ENCODE peak calls at places on chromosomes 4 and X, in six cellular contexts. U is spleen, G is fibroblast of lung, K is GM23338, T is HCT116, Y is uterus. Z is an unnamed sample. For H3K36me3, the result is how much of the 10 kb centered on the place peaks cover.

GRCh38 chrX:145821291-145821897 is 3.8 kb downstream of the SLITRK2 start:
- DNase-seq in U (no peak), T (no peak), G (no peak), K (peak), Y (no peak), Z (no peak)

GRCh38 chrX:40009462-40009851 is 88.3 kb downstream of the BCOR start:
- DNase-seq in T (no peak), U (no peak), G (no peak), K (peak), Y (no peak), Z (no peak)

GRCh38 chr4:82784615-82785247 is 13.9 kb downstream of the SCD5 start:
- DNase-seq in U (no peak), K (no peak), Y (no peak), G (peak), T (no peak), Z (peak)

GRCh38 chrX:43655961-43656494 is at the start of gene MAOA:
- DNase-seq in T (no peak), K (peak), Y (peak), G (no peak), U (peak), Z (no peak)

GRCh38 chr4:106421441-106422296 is 53.1 kb upstream of the GIMD1 start:
- DNase-seq in T (no peak), Y (no peak), G (peak), K (peak), U (no peak), Z (no peak)

GRCh38 chr4:38382492-38382891 is 281.5 kb upstream of the KLF3 start:
- DNase-seq in U (no peak), Y (no peak), T (no peak), K (no peak), G (no peak), Z (no peak)

GRCh38 chr4:176920694-176921093 is 128.0 kb upstream of the VEGFC start:
- DNase-seq in Y (no peak), T (no peak), K (no peak), G (peak), U (no peak), Z (peak)

GRCh38 chr4:101039367-101039766 is 308.0 kb downstream of the PPP3CA start:
- DNase-seq in T (peak), Y (no peak), U (no peak), K (no peak), G (no peak), Z (no peak)

GRCh38 chrX:130523460-130524394 is 121.9 kb downstream of the RBMX2 start:
- DNase-seq in Y (peak), G (peak), T (no peak), K (peak), U (no peak), Z (no peak)

GRCh38 chr4:80492761-80493160 is 157.2 kb downstream of the CFAP299 start:
- DNase-seq in G (no peak), T (no peak), K (no peak), U (no peak), Y (no peak), Z (no peak)

GRCh38 chr4:33948921-33949320 is 2295.4 kb downstream of the ARAP2 start:
- DNase-seq in T (no peak), K (no peak), G (no peak), Y (no peak), U (no peak), Z (no peak)

GRCh38 chr4:39655866-39656265 is 17.2 kb upstream of the SMIM14 start:
- DNase-seq in U (no peak), K (no peak), T (no peak), Y (peak), G (no peak), Z (no peak)

GRCh38 chr4:78057600-78058560 is 757 bp downstream of the FRAS1 start:
- DNase-seq in Y (peak), T (no peak), G (peak), K (peak), U (peak), Z (peak)

GRCh38 chr4:188127157-188127874 is 11.9 kb upstream of the TRIML1 start:
- DNase-seq in G (peak), K (no peak), T (peak), U (no peak), Y (no peak), Z (peak)

GRCh38 chr4:763191-763810 is 57.7 kb downstream of the PCGF3 start:
- DNase-seq in Y (no peak), K (no peak), U (no peak), G (no peak), T (no peak), Z (no peak)

GRCh38 chr4:72394264-72394663 is 174.8 kb downstream of the ADAMTS3 start:
- DNase-seq in Y (no peak), G (peak), T (no peak), K (no peak), U (no peak), Z (no peak)

GRCh38 chr4:182885022-182885737 is 32.0 kb downstream of the DCTD start:
- DNase-seq in U (no peak), T (no peak), Y (no peak), G (peak), K (no peak), Z (no peak)

GRCh38 chr4:124334119-124334518 is 378.4 kb downstream of the ANKRD50 start:
- DNase-seq in T (peak), Y (no peak), G (peak), K (peak), U (no peak), Z (peak)

GRCh38 chr4:154433543-154433942 is 58.1 kb downstream of the DCHS2 start:
- DNase-seq in Y (no peak), K (no peak), T (no peak), U (no peak), G (no peak), Z (no peak)

GRCh38 chr4:105674011-105674410 is 34.5 kb downstream of the INTS12 start:
- DNase-seq in K (no peak), T (no peak), G (no peak), U (no peak), Y (no peak), Z (no peak)

GRCh38 chrX:107672955-107673378 is 44.7 kb downstream of the PRPS1 start:
- DNase-seq in T (peak), U (peak), G (peak), Y (peak), K (peak), Z (peak)

GRCh38 chr4:188986271-188986689 is 847.0 kb downstream of the TRIML1 start:
- DNase-seq in T (no peak), U (no peak), K (no peak), Y (no peak), G (peak), Z (peak)

GRCh38 chrX:53184836-53185235 is 40.2 kb downstream of the KDM5C start:
- DNase-seq in G (peak), K (no peak), T (no peak), Y (no peak), U (no peak), Z (peak)

GRCh38 chr4:73608677-73609594 is 11.3 kb downstream of the RASSF6 start:
- DNase-seq in T (no peak), Y (no peak), G (no peak), U (no peak), K (no peak), Z (no peak)

GRCh38 chr4:185165605-185166063 is 22.6 kb downstream of the SLC25A4 start:
- DNase-seq in T (no peak), Y (no peak), K (no peak), U (no peak), G (peak), Z (peak)

GRCh38 chrX:67779099-67779498 is 235.3 kb downstream of the AR start:
- DNase-seq in G (peak), T (no peak), U (no peak), K (no peak), Y (no peak), Z (no peak)

GRCh38 chr4:18202510-18202909 is 181.0 kb upstream of the LCORL start:
- DNase-seq in T (no peak), Y (no peak), G (no peak), U (no peak), K (no peak), Z (no peak)

GRCh38 chrX:9285342-9285771 is 179.5 kb upstream of the TBL1X start:
- DNase-seq in T (no peak), G (no peak), U (no peak), Y (no peak), K (no peak), Z (no peak)

GRCh38 chrX:104742345-104742744 is 176.3 kb downstream of the IL1RAPL2 start:
- DNase-seq in U (no peak), T (no peak), Y (no peak), K (no peak), G (peak), Z (no peak)

GRCh38 chr4:28462766-28463165 is 1602.1 kb downstream of the STIM2 start:
- DNase-seq in U (no peak), Y (no peak), T (no peak), K (peak), G (no peak), Z (no peak)

GRCh38 chrX:111244238-111244750 is 26.0 kb downstream of the CAPN6 start:
- DNase-seq in T (peak), K (peak), U (no peak), G (peak), Y (no peak), Z (peak)

GRCh38 chrX:131746491-131746968 is 202.7 kb downstream of the OR13H1 start:
- DNase-seq in K (no peak), U (peak), Y (peak), G (peak), T (peak), Z (peak)

GRCh38 chr4:12118651-12119213 is 690.0 kb upstream of the HS3ST1 start:
- DNase-seq in G (peak), T (no peak), Y (no peak), K (no peak), U (no peak), Z (no peak)

GRCh38 chrX:138847930-138848329 is 136.4 kb upstream of the FGF13 start:
- DNase-seq in T (no peak), G (peak), Y (no peak), U (no peak), K (peak), Z (no peak)
- TF ChIP-seq CTCF in T (no peak), G (peak), Y (no peak), U (no peak), K (peak), Z (no peak)

DNA sequence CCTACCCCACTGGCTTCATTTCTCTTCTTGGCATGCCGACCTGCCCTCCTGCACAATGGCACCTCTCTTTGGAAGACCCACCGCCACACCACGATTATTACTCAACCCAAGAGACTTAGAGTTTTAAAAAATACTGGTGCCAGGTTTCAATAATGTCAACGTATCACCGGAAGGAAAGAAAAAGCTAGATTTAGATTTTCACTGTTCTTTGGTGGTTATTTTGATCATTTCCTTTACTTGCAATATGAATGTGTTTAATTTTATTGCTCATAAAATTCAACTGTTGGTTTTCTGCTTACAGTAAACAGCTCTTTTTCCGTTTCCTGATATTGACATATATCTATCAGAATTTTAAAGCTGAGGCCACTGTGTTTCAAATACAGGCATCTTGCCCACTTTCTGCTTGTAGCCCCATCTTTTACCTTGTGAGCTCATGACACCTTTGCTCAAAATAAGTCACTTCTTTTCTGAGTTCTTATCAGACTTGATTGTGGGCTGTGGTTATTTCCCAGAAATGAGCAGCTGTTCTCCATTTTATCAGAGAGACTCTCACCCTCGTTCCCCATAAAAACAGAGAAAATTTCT is 439.1 kb downstream of the INPP4B start:
- DNase-seq in K (no peak), T (no peak), G (peak), U (no peak), Y (no peak), Z (no peak)
- H3K36me3 ChIP-seq in K (under half), T (under half), G (under half), U (under half), Y (under half), Z (under half)

GRCh38 chr4:7127591-7127990 is 59.7 kb upstream of the GRPEL1 start:
- DNase-seq in Y (no peak), U (no peak), K (no peak), G (peak), T (no peak), Z (no peak)
- H3K27ac ChIP-seq in Y (peak), U (no peak), K (no peak), G (no peak), T (no peak), Z (no peak)

GRCh38 chrX:69618803-69619202 is 2.9 kb downstream of the EDA start:
- DNase-seq in G (no peak), U (no peak), K (peak), Y (no peak), T (no peak), Z (peak)
- TF ChIP-seq CTCF in G (no peak), U (peak), K (peak), Y (peak), T (peak), Z (peak)

GRCh38 chr4:173328236-173328901 is 5.8 kb downstream of the HMGB2 start:
- DNase-seq in U (no peak), Y (no peak), G (no peak), T (no peak), K (no peak), Z (no peak)

GRCh38 chr4:173333658-173334084 is 487 bp downstream of the HMGB2 start:
- DNase-seq in U (peak), K (peak), G (peak), Y (peak), T (no peak), Z (no peak)

GRCh38 chr4:173332021-173332487 is 2.1 kb downstream of the HMGB2 start:
- DNase-seq in K (no peak), U (no peak), T (no peak), Y (no peak), G (no peak), Z (no peak)

GRCh38 chr4:173332963-173333657 is 1.0 kb downstream of the HMGB2 start:
- DNase-seq in Y (no peak), G (peak), K (no peak), U (no peak), T (no peak), Z (no peak)

GRCh38 chr4:173330590-173330989 is 3.6 kb downstream of the HMGB2 start:
- DNase-seq in K (no peak), T (no peak), G (no peak), Y (no peak), U (no peak), Z (no peak)
- H3K36me3 ChIP-seq in K (under half), T (under half), G (under half), Y (under half), U (under half), Z (under half)

GRCh38 chr4:87037921-87038320 is 103.1 kb downstream of the AFF1 start:
- DNase-seq in K (no peak), U (no peak), Y (no peak), T (no peak), G (no peak), Z (no peak)
- H3K27ac ChIP-seq in K (peak), U (peak), Y (peak), T (no peak), G (no peak), Z (peak)

GRCh38 chr4:134470544-134470943 is 269.0 kb upstream of the PABPC4L start:
- DNase-seq in T (no peak), U (no peak), G (peak), K (peak), Y (no peak), Z (peak)
- TF ChIP-seq CTCF in T (peak), U (peak), G (no peak), K (peak), Y (no peak), Z (peak)

GRCh38 chrX:24767557-24767956 is 73.8 kb downstream of the POLA1 start:
- DNase-seq in G (peak), K (no peak), T (no peak), U (no peak), Y (no peak), Z (no peak)
- H3K36me3 ChIP-seq in G (under half), K (under half), T (under half), U (under half), Y (under half), Z (under half)

GRCh38 chr4:81666491-81666890 is 194.8 kb upstream of the RASGEF1B start:
- DNase-seq in G (no peak), U (no peak), T (no peak), Y (no peak), K (no peak), Z (no peak)

GRCh38 chr4:81665050-81665449 is 193.3 kb upstream of the RASGEF1B start:
- DNase-seq in U (no peak), T (no peak), K (no peak), G (no peak), Y (no peak), Z (no peak)

GRCh38 chr4:81663368-81663767 is 191.7 kb upstream of the RASGEF1B start:
- DNase-seq in G (no peak), U (no peak), K (no peak), T (no peak), Y (no peak), Z (no peak)

GRCh38 chr4:81664079-81664478 is 192.4 kb upstream of the RASGEF1B start:
- DNase-seq in Y (no peak), U (no peak), T (no peak), K (no peak), G (no peak), Z (no peak)
- H3K27ac ChIP-seq in Y (no peak), U (no peak), T (no peak), K (no peak), G (no peak), Z (no peak)

GRCh38 chrX:23907496-23908218 is at the start of the genes APOO and CXorf58:
- DNase-seq in K (peak), U (peak), T (peak), Y (peak), G (peak), Z (peak)
- TF ChIP-seq CTCF in K (peak), U (peak), T (no peak), Y (peak), G (peak), Z (peak)

Z was measured in brain microvascular endothelial cell.